ENCODE peak calls at places on chromosomes 4 and X, in four cellular contexts. C is hepatocyte, S is GM23338, Z is PC-3. H is an unnamed sample. For H3K4me1, the result is how much of the 10 kb centered on the place peaks cover.

GRCh38 chr4:137312257-137312656 is 220.0 kb downstream of the PCDH18 start:
- DNase-seq in C (no peak), S (no peak), Z (peak), H (no peak)

GRCh38 chrX:97401154-97401553 is 517.4 kb downstream of the RPA4 start:
- DNase-seq in C (no peak), S (no peak), Z (no peak), H (no peak)

GRCh38 chr4:26937136-26937535 is 76.5 kb downstream of the STIM2 start:
- DNase-seq in C (no peak), S (no peak), Z (no peak), H (peak)

GRCh38 chrX:105975382-105975781 is 63.1 kb downstream of the SERPINA7 start:
- DNase-seq in C (peak), S (peak), Z (peak), H (no peak)

GRCh38 chr4:44931720-44932119 is 205.4 kb upstream of the GNPDA2 start:
- DNase-seq in C (no peak), S (no peak), Z (no peak), H (no peak)

GRCh38 chr4:108730579-108730978 is 32.3 kb downstream of the ETNPPL start:
- DNase-seq in C (peak), S (no peak), Z (no peak), H (no peak)

GRCh38 chr4:140149851-140150635 is 3.9 kb downstream of the MAML3 start:
- DNase-seq in C (peak), S (peak), Z (peak), H (peak)

GRCh38 chrX:68920541-68920940 is 91.7 kb downstream of the EFNB1 start:
- DNase-seq in C (no peak), S (no peak), Z (no peak), H (no peak)

GRCh38 chr4:79134767-79135166 is 191.1 kb downstream of the NAA11 start:
- DNase-seq in C (no peak), S (no peak), Z (no peak), H (no peak)

GRCh38 chrX:150544222-150544787 is 24.1 kb upstream of the MTM1 start:
- DNase-seq in C (no peak), S (peak), Z (peak), H (peak)

DNA sequence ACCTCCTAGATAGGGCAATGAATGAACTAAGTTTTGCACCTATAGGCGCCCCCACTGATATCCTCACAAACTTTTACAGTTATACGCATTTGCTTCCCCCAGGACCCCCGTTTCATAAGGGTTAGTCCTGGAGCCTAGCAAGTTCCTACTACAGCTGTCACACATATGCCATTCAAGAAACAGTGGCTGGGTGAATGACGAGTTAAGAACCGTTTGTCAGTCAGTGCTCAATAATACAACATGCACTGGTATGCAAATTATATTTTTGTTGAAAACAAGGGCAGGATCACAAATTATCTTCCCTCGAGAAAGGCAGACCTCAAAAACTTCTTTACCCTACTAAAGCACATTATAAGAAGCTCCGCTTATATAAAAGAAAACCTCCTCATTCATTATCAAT is 40.5 kb downstream of the AFAP1 start:
- DNase-seq in C (no peak), S (no peak), Z (no peak), H (no peak)
- H3K4me1 ChIP-seq in C (under half), S (half or more), Z (under half), H (under half)

GRCh38 chr4:41215969-41216293 is 1.6 kb upstream of the APBB2 start:
- DNase-seq in C (no peak), S (no peak), Z (no peak), H (no peak)

GRCh38 chr4:41217020-41217333 is 2.6 kb upstream of the APBB2 start:
- DNase-seq in C (no peak), S (no peak), Z (peak), H (no peak)

GRCh38 chr4:41215155-41215554 is 813 bp upstream of the APBB2 start:
- DNase-seq in C (peak), S (no peak), Z (no peak), H (no peak)

GRCh38 chr4:41217373-41217772 is 3.0 kb upstream of the APBB2 start:
- DNase-seq in C (no peak), S (no peak), Z (no peak), H (no peak)

GRCh38 chr4:41216294-41217019 is 2.1 kb upstream of the APBB2 start:
- DNase-seq in C (peak), S (peak), Z (peak), H (peak)
- TF ChIP-seq EZH2phosphoT487 in C (no peak), S (no peak), Z (no peak), H (no peak)

GRCh38 chrX:136390921-136391320 is 90.2 kb downstream of the ADGRG4 start:
- DNase-seq in C (no peak), S (no peak), Z (no peak), H (no peak)
- TF ChIP-seq CTCF in C (no peak), S (no peak), Z (no peak), H (no peak)

DNA sequence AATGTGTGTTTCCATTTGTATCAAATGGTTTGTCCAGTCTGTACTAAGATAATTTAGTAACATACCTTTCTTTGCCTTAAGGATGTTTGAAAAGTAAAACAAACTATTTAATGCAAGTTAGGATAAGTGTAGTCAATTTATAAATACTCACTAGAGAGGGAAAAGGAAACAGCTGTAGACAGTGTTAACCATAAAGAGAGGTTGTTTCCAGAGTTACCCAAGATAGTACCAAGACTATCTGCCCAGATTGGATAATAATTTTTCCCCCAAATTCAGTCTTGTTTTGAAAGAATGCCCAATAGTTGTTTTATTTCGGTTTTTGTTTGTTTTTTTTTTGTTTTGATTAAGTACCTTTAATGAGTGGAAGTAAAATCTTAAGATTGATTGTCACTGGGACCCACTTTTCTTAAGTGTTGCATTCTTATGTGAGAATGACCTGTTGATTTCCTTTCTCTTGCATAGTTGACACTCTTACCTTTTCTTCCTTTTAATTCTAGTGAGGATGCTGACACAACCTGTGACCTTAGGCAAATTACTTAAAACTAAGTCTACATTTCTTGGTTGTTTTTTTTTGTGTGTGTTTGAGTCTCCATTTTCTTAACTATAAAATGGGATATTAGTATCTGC is 12.8 kb downstream of the AFF1 start:
- DNase-seq in C (no peak), S (peak), Z (no peak), H (no peak)
- H3K4me1 ChIP-seq in C (under half), S (half or more), Z (under half), H (half or more)

DNA sequence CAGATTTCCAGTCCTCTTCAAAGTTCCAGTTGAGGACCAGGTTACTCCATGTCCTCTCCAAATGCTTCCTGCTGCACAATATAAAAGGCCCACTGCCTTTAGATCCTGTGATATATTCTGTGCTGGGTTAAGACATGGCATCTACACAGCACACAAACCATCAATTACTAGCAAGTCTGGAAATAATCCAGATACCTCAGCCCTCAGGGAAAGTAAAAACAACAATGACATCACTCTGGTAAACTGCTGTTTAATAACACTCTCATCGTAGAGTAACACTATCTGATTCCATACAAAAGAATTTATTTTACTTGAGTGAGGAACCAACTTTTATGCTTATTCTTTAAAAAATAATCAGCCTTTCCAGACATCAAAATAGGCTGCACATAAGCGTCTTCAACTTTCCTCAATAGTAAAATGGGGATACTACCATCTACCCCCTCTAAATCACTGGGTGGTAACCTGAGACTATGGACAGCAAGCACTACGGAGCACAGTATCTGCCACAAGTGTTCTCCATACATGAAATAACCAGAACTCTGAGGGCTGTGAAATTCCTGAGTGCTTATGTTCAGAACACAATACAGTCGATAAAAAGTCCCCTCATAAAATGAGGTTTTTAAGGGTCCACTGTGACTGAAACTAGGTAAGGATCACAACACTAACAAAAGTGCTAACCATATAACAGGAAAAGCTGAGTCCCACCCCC is 53.4 kb downstream of the ABCG2 start:
- DNase-seq in C (peak), S (no peak), Z (peak), H (no peak)
- TF ChIP-seq EZH2phosphoT487 in C (no peak), S (no peak), Z (no peak), H (no peak)

DNA sequence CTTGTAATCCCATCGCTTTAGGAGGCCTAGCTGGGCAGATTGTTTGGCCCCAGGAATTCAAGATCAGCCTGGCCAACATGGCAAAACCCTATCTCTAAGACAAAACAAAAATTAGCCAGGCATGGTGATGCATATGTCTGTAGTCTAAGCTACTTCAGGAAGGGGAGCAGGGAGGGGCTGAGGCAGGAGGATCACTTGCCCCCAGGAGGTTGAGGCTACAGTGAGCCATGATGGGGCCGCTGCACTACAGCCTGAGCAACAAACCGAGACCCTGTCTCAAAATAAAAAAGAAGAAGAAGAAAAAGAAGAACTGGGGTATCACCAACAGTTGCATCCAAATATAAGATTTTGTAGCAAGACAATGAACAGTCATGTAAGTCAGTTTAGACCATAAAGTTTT is 47.3 kb upstream of the NFKB1 start:
- DNase-seq in C (no peak), S (no peak), Z (no peak), H (no peak)
- TF ChIP-seq CTCF in C (no peak), S (no peak), Z (no peak), H (no peak)

GRCh38 chr4:186688150-186688943 is 35.3 kb downstream of the FAT1 start:
- DNase-seq in C (no peak), S (peak), Z (no peak), H (no peak)
- H3K4me1 ChIP-seq in C (under half), S (half or more), Z (half or more), H (under half)

GRCh38 chr4:125311503-125311902 is 3.3 kb upstream of the FAT4 start:
- DNase-seq in C (no peak), S (no peak), Z (no peak), H (no peak)

GRCh38 chr4:125315571-125316390 is 1.0 kb downstream of the FAT4 start:
- DNase-seq in C (peak), S (peak), Z (peak), H (no peak)

GRCh38 chr4:125313989-125314602 is 659 bp upstream of the FAT4 start:
- DNase-seq in C (peak), S (peak), Z (no peak), H (no peak)

GRCh38 chr4:125314676-125315570 is at the start of gene FAT4:
- DNase-seq in C (peak), S (peak), Z (peak), H (no peak)

GRCh38 chr4:125313497-125313896 is 1.3 kb upstream of the FAT4 start:
- DNase-seq in C (peak), S (peak), Z (peak), H (peak)
- TF ChIP-seq EZH2phosphoT487 in C (no peak), S (no peak), Z (no peak), H (no peak)

GRCh38 chrX:40323977-40324376 is 226.2 kb upstream of the BCOR start:
- DNase-seq in C (no peak), S (no peak), Z (no peak), H (no peak)
- TF ChIP-seq CTCF in C (no peak), S (no peak), Z (no peak), H (no peak)

H was measured in OCI-LY7.